ENCODE peak calls at places on chromosomes 4 and X, in five cellular contexts. One of them, this sample, is unnamed.

GRCh38 chr4:97994765-97995465 is 148.4 kb downstream of the STPG2 start:
- DNase-seq in AG08396: no peak
- DNase-seq in IMR-90: no peak
- DNase-seq in GM20000: no peak
- DNase-seq in head of caudate nucleus: no peak
- DNase-seq in this sample: no peak

GRCh38 chr4:8308856-8309771 is 39.6 kb downstream of the HTRA3 start:
- DNase-seq in AG08396: no peak
- DNase-seq in IMR-90: peak; percentile 44
- DNase-seq in GM20000: no peak
- DNase-seq in head of caudate nucleus: no peak
- DNase-seq in this sample: peak; percentile 29

GRCh38 chrX:132270699-132271098 is 51.5 kb upstream of the RAP2C start:
- DNase-seq in AG08396: peak; percentile 18
- DNase-seq in IMR-90: peak; percentile 81
- DNase-seq in GM20000: no peak
- DNase-seq in head of caudate nucleus: no peak
- DNase-seq in this sample: peak; percentile 94

GRCh38 chrX:18899796-18900380 is 84.0 kb downstream of the PHKA2 start:
- DNase-seq in AG08396: peak; percentile 24
- DNase-seq in IMR-90: no peak
- DNase-seq in GM20000: peak; percentile 33
- DNase-seq in head of caudate nucleus: peak; percentile 59
- DNase-seq in this sample: no peak

GRCh38 chrX:50103866-50104566 is 96.8 kb downstream of the AKAP4 start:
- DNase-seq in AG08396: no peak
- DNase-seq in IMR-90: no peak
- DNase-seq in GM20000: no peak
- DNase-seq in head of caudate nucleus: no peak
- DNase-seq in this sample: peak; percentile 10

GRCh38 chr4:7410470-7410869 is 24.3 kb downstream of the PSAPL1 start:
- DNase-seq in AG08396: no peak
- DNase-seq in IMR-90: peak; percentile 2
- DNase-seq in GM20000: no peak
- DNase-seq in head of caudate nucleus: no peak
- DNase-seq in this sample: no peak

GRCh38 chr4:95546866-95547707 is 1.7 kb downstream of the UNC5C start:
- DNase-seq in AG08396: no peak
- DNase-seq in IMR-90: no peak
- DNase-seq in GM20000: no peak
- DNase-seq in head of caudate nucleus: peak; percentile 51
- DNase-seq in this sample: peak; percentile 3

GRCh38 chr4:153222162-153222789 is 18.0 kb downstream of the TRIM2 start:
- DNase-seq in AG08396: peak; percentile 91
- DNase-seq in IMR-90: peak; percentile 87
- DNase-seq in GM20000: peak; percentile 51
- DNase-seq in head of caudate nucleus: peak; percentile 75
- DNase-seq in this sample: peak; percentile 92

GRCh38 chr4:8705161-8706145 is 112.9 kb downstream of the CPZ start:
- DNase-seq in AG08396: no peak
- DNase-seq in IMR-90: no peak
- DNase-seq in GM20000: no peak
- DNase-seq in head of caudate nucleus: no peak
- DNase-seq in this sample: no peak

GRCh38 chr4:123327846-123328447 is 68.6 kb upstream of the SPRY1 start:
- DNase-seq in AG08396: no peak
- DNase-seq in IMR-90: no peak
- DNase-seq in GM20000: no peak
- DNase-seq in head of caudate nucleus: no peak
- DNase-seq in this sample: no peak

GRCh38 chr4:72313121-72313520 is 255.9 kb downstream of the ADAMTS3 start:
- DNase-seq in AG08396: no peak
- DNase-seq in IMR-90: no peak
- DNase-seq in GM20000: no peak
- DNase-seq in head of caudate nucleus: no peak
- DNase-seq in this sample: peak; percentile 29

GRCh38 chr4:138835833-138836521 is 179.6 kb upstream of the NOCT start:
- DNase-seq in AG08396: no peak
- DNase-seq in IMR-90: peak; percentile 13
- DNase-seq in GM20000: no peak
- DNase-seq in head of caudate nucleus: no peak
- DNase-seq in this sample: peak; percentile 42

GRCh38 chr4:25002679-25003078 is 28.1 kb downstream of the LGI2 start:
- DNase-seq in AG08396: no peak
- DNase-seq in IMR-90: no peak
- DNase-seq in GM20000: no peak
- DNase-seq in head of caudate nucleus: no peak
- DNase-seq in this sample: peak; percentile 56

GRCh38 chrX:100928660-100929613 is at the start of gene XKRX:
- DNase-seq in AG08396: peak; percentile 47
- DNase-seq in IMR-90: no peak
- DNase-seq in GM20000: peak; percentile 25
- DNase-seq in head of caudate nucleus: peak; percentile 59
- DNase-seq in this sample: peak; percentile 53

GRCh38 chr4:104519588-104519987 is 24.9 kb upstream of the CXXC4 start:
- DNase-seq in AG08396: no peak
- DNase-seq in IMR-90: no peak
- DNase-seq in GM20000: peak; percentile 15
- DNase-seq in head of caudate nucleus: no peak
- DNase-seq in this sample: no peak

GRCh38 chr4:173990126-173990878 is 293.2 kb downstream of the FBXO8 start:
- DNase-seq in AG08396: peak; percentile 13
- DNase-seq in IMR-90: peak; percentile 46
- DNase-seq in GM20000: peak; percentile 4
- DNase-seq in head of caudate nucleus: no peak
- DNase-seq in this sample: peak; percentile 68